ENCODE peak calls at places on chromosomes 4 and X, in ten cellular contexts. G is DMS153; W is fibroblast of lung; S is transverse colon; H is stimulated activated CD4-positive, alpha-beta T cell treated with anti-CD3 and anti-CD28 coated beads, Interleukin-15, amount 100 ng/mL, for 24 hours; C is SK-N-SH; Z is cardiac fibroblast; Y is renal cortical epithelial cell; E is A549; L is HEK293T. J is an unnamed sample.

GRCh38 chr4:6278801-6279197 is 9.1 kb downstream of the WFS1 start:
- DNase-seq in G (no peak), W (peak; percentile 79), S (peak; percentile 56), H (no peak), C (peak; percentile 76), Z (peak; percentile 19), Y (no peak), E (no peak), L (no peak), J (no peak)

GRCh38 chr4:15001825-15002658 is at the start of gene CPEB2:
- DNase-seq in G (peak; percentile 70), W (peak; percentile 94), S (peak; percentile 96), H (peak; percentile 93), C (peak; percentile 94), Z (peak; percentile 94), Y (peak; percentile 83), E (peak; percentile 95), L (peak; percentile 84), J (peak; percentile 83)

GRCh38 chr4:54155936-54156335 is 56.0 kb downstream of the GSX2 start:
- DNase-seq in G (no peak), W (no peak), S (no peak), H (no peak), C (no peak), Z (no peak), Y (no peak), E (no peak), L (no peak), J (no peak)

GRCh38 chr4:153274967-153275366 is 69.5 kb upstream of the MND1 start:
- DNase-seq in G (no peak), W (peak; percentile 6), S (no peak), H (no peak), C (no peak), Z (no peak), Y (peak; percentile 78), E (no peak), L (no peak), J (no peak)

GRCh38 chr4:80922951-80923350 is 107.6 kb upstream of the BMP3 start:
- DNase-seq in G (no peak), W (no peak), S (no peak), H (no peak), C (no peak), Z (no peak), Y (no peak), E (no peak), L (no peak), J (no peak)

GRCh38 chr4:144399927-144400326 is 246.0 kb upstream of the HHIP start:
- DNase-seq in G (peak; percentile 45), W (peak; percentile 97), S (no peak), H (no peak), C (no peak), Z (peak; percentile 96), Y (peak; percentile 96), E (peak; percentile 80), L (no peak), J (no peak)

GRCh38 chr4:150366487-150366999 is 215.4 kb upstream of the MAB21L2 start:
- DNase-seq in G (peak; percentile 93), W (no peak), S (no peak), H (no peak), C (peak; percentile 58), Z (no peak), Y (peak; percentile 3), E (no peak), L (peak; percentile 9), J (peak; percentile 38)

GRCh38 chrX:149145845-149146285 is 359.2 kb downstream of the IDS start:
- DNase-seq in G (no peak), W (peak; percentile 39), S (no peak), H (peak; percentile 3), C (no peak), Z (no peak), Y (no peak), E (no peak), L (peak; percentile 32), J (no peak)

GRCh38 chrX:119570351-119570835 is 4.0 kb upstream of the UBE2A start:
- DNase-seq in G (no peak), W (no peak), S (no peak), H (no peak), C (no peak), Z (no peak), Y (no peak), E (no peak), L (no peak), J (no peak)

GRCh38 chrX:96004386-96004785 is 680.3 kb upstream of the DIAPH2 start:
- DNase-seq in G (no peak), W (peak; percentile 58), S (no peak), H (no peak), C (no peak), Z (peak; percentile 87), Y (no peak), E (no peak), L (no peak), J (no peak)

GRCh38 chrX:150162141-150162540 is 201.0 kb upstream of the MAMLD1 start:
- DNase-seq in G (no peak), W (peak; percentile 30), S (no peak), H (no peak), C (no peak), Z (peak; percentile 25), Y (no peak), E (peak; percentile 11), L (no peak), J (no peak)

GRCh38 chr4:132332932-132333722 is 816.0 kb upstream of the PCDH10 start:
- DNase-seq in G (no peak), W (peak; percentile 1), S (no peak), H (no peak), C (peak; percentile 8), Z (peak; percentile 1), Y (no peak), E (peak; percentile 16), L (peak; percentile 9), J (no peak)

GRCh38 chrX:151929131-151929530 is 16.4 kb downstream of the MAGEA4 start:
- DNase-seq in G (no peak), W (no peak), S (no peak), H (no peak), C (no peak), Z (no peak), Y (no peak), E (no peak), L (no peak), J (no peak)

GRCh38 chrX:40459576-40460158 is 121.1 kb upstream of the ATP6AP2 start:
- DNase-seq in G (no peak), W (no peak), S (no peak), H (no peak), C (peak; percentile 43), Z (no peak), Y (no peak), E (no peak), L (no peak), J (no peak)

GRCh38 chrX:49932786-49933185 is 10.4 kb downstream of the CLCN5 start:
- DNase-seq in G (no peak), W (no peak), S (no peak), H (no peak), C (no peak), Z (no peak), Y (no peak), E (no peak), L (no peak), J (no peak)

GRCh38 chr4:4726051-4726450 is 133.4 kb upstream of the MSX1 start:
- DNase-seq in G (no peak), W (no peak), S (no peak), H (no peak), C (no peak), Z (peak; percentile 5), Y (no peak), E (peak; percentile 33), L (peak; percentile 46), J (no peak)

GRCh38 chrX:40169193-40170086 is 71.7 kb upstream of the BCOR start:
- DNase-seq in G (peak; percentile 70), W (peak; percentile 73), S (peak; percentile 80), H (peak; percentile 82), C (peak; percentile 83), Z (peak; percentile 38), Y (peak; percentile 75), E (peak; percentile 81), L (no peak), J (peak; percentile 51)

GRCh38 chrX:137549846-137550534 is 15.9 kb upstream of the ZIC3 start:
- DNase-seq in G (no peak), W (no peak), S (no peak), H (no peak), C (no peak), Z (no peak), Y (no peak), E (no peak), L (no peak), J (no peak)

GRCh38 chrX:129739591-129739990 is 812 bp downstream of the XPNPEP2 start:
- DNase-seq in G (no peak), W (no peak), S (no peak), H (no peak), C (no peak), Z (no peak), Y (no peak), E (no peak), L (no peak), J (no peak)

GRCh38 chr4:41538017-41538733 is at the start of gene LIMCH1:
- DNase-seq in G (no peak), W (peak; percentile 52), S (peak; percentile 11), H (no peak), C (no peak), Z (no peak), Y (peak; percentile 47), E (peak; percentile 41), L (no peak), J (no peak)

GRCh38 chr4:102823464-102823863 is 3.9 kb downstream of the UBE2D3 start:
- DNase-seq in G (no peak), W (no peak), S (no peak), H (no peak), C (no peak), Z (no peak), Y (no peak), E (no peak), L (no peak), J (no peak)

GRCh38 chrX:107710617-107711391 is 64.8 kb downstream of the TSC22D3 start:
- DNase-seq in G (no peak), W (peak; percentile 93), S (peak; percentile 49), H (peak; percentile 31), C (no peak), Z (peak; percentile 97), Y (peak; percentile 98), E (peak; percentile 84), L (peak; percentile 59), J (no peak)

GRCh38 chr4:1871471-1872021 is 353 bp downstream of the NSD2 start:
- DNase-seq in G (no peak), W (peak; percentile 30), S (peak; percentile 35), H (no peak), C (peak; percentile 85), Z (no peak), Y (no peak), E (peak; percentile 38), L (peak; percentile 56), J (no peak)

GRCh38 chr4:186144596-186145569 is 40.4 kb downstream of the FAM149A start:
- DNase-seq in G (no peak), W (peak; percentile 76), S (peak; percentile 55), H (peak; percentile 58), C (peak; percentile 92), Z (peak; percentile 56), Y (peak; percentile 16), E (peak; percentile 26), L (peak; percentile 44), J (peak; percentile 45)

GRCh38 chr4:41133619-41134018 is 80.7 kb downstream of the APBB2 start:
- DNase-seq in G (no peak), W (peak; percentile 54), S (no peak), H (no peak), C (no peak), Z (no peak), Y (no peak), E (no peak), L (no peak), J (no peak)

J was measured in NCI-H510A.